ENCODE peak calls at places on chromosome 10, in six cellular contexts. E, S, V, Y, O and P are unnamed samples.

GRCh38 chr10:31584098-31584631 is 265.1 kb downstream of the ZEB1 start:
- DNase-seq in Y (no peak), O (peak; percentile 28), E (no peak), S (no peak), V (no peak), P (no peak)

GRCh38 chr10:63260103-63260859 is 127.2 kb downstream of the NRBF2 start:
- DNase-seq in Y (no peak), O (no peak), E (no peak), S (no peak), V (no peak), P (no peak)

GRCh38 chr10:72935358-72935757 is 19.2 kb downstream of the PLA2G12B start:
- DNase-seq in O (no peak), V (no peak), Y (no peak), E (no peak), S (no peak), P (peak; percentile 34)

GRCh38 chr10:78251041-78251434 is 217.4 kb downstream of the RPS24 start:
- DNase-seq in O (no peak), V (no peak), E (no peak), S (no peak), Y (no peak), P (no peak)

GRCh38 chr10:12455774-12456173 is 106.4 kb downstream of the CAMK1D start:
- DNase-seq in O (no peak), E (peak; percentile 44), Y (no peak), S (no peak), V (no peak), P (no peak)

GRCh38 chr10:117464176-117464575 is 78.4 kb upstream of the EMX2 start:
- DNase-seq in E (no peak), O (no peak), V (no peak), S (no peak), Y (no peak), P (no peak)

GRCh38 chr10:31146496-31147219 is 115.0 kb upstream of the ZNF438 start:
- DNase-seq in E (no peak), S (no peak), O (no peak), V (no peak), Y (peak; percentile 90), P (no peak)

GRCh38 chr10:73296946-73297345 is 44.5 kb upstream of the MRPS16 start:
- DNase-seq in Y (no peak), S (no peak), O (no peak), V (no peak), E (no peak), P (no peak)